ENCODE peak calls at places on chromosome 21, in nine cellular contexts. One of them, this sample, is unnamed.

GRCh38 chr21:41711416-41712023 is 55.3 kb downstream of the RIPK4 start:
- DNase-seq in RPMI8226: no peak
- DNase-seq in left cardiac atrium: no peak
- DNase-seq in NCI-H2081: no peak
- DNase-seq in lung: no peak
- DNase-seq in H54: no peak
- DNase-seq in RWPE1: no peak
- DNase-seq in sciatic nerve: no peak
- DNase-seq in G401: no peak
- DNase-seq in this sample: no peak

GRCh38 chr21:45572783-45573451 is 30.7 kb upstream of the SLC19A1 start:
- DNase-seq in sciatic nerve: peak
- DNase-seq in H54: no peak
- DNase-seq in G401: no peak
- DNase-seq in RPMI8226: no peak
- DNase-seq in left cardiac atrium: no peak
- DNase-seq in NCI-H2081: no peak
- DNase-seq in RWPE1: no peak
- DNase-seq in lung: no peak
- DNase-seq in this sample: no peak

GRCh38 chr21:31710586-31710985 is 21.3 kb downstream of the SCAF4 start:
- DNase-seq in G401: no peak
- DNase-seq in H54: no peak
- DNase-seq in lung: no peak
- DNase-seq in NCI-H2081: no peak
- DNase-seq in sciatic nerve: no peak
- DNase-seq in RWPE1: no peak
- DNase-seq in RPMI8226: no peak
- DNase-seq in left cardiac atrium: no peak
- DNase-seq in this sample: no peak

GRCh38 chr21:14901482-14901958 is 163.3 kb downstream of the NRIP1 start:
- DNase-seq in H54: no peak
- DNase-seq in RWPE1: peak
- DNase-seq in sciatic nerve: no peak
- DNase-seq in left cardiac atrium: no peak
- DNase-seq in RPMI8226: no peak
- DNase-seq in NCI-H2081: no peak
- DNase-seq in lung: no peak
- DNase-seq in G401: no peak
- DNase-seq in this sample: no peak

GRCh38 chr21:45332415-45332814 is 44.7 kb upstream of the POFUT2 start:
- DNase-seq in NCI-H2081: no peak
- DNase-seq in H54: no peak
- DNase-seq in sciatic nerve: peak
- DNase-seq in G401: no peak
- DNase-seq in left cardiac atrium: peak
- DNase-seq in lung: no peak
- DNase-seq in RPMI8226: no peak
- DNase-seq in RWPE1: no peak
- DNase-seq in this sample: no peak

GRCh38 chr21:37451446-37451845 is 84.9 kb downstream of the DYRK1A start:
- DNase-seq in RWPE1: no peak
- DNase-seq in sciatic nerve: no peak
- DNase-seq in RPMI8226: no peak
- DNase-seq in H54: no peak
- DNase-seq in lung: no peak
- DNase-seq in NCI-H2081: no peak
- DNase-seq in left cardiac atrium: no peak
- DNase-seq in G401: no peak
- DNase-seq in this sample: no peak

GRCh38 chr21:45255381-45256020 is 32.2 kb downstream of the POFUT2 start:
- DNase-seq in left cardiac atrium: no peak
- DNase-seq in sciatic nerve: no peak
- DNase-seq in G401: no peak
- DNase-seq in H54: peak
- DNase-seq in RPMI8226: peak
- DNase-seq in NCI-H2081: peak
- DNase-seq in lung: no peak
- DNase-seq in RWPE1: peak
- DNase-seq in this sample: no peak

GRCh38 chr21:44765231-44766013 is 36.2 kb downstream of the UBE2G2 start:
- DNase-seq in lung: no peak
- DNase-seq in left cardiac atrium: no peak
- DNase-seq in G401: no peak
- DNase-seq in RWPE1: peak
- DNase-seq in sciatic nerve: no peak
- DNase-seq in RPMI8226: peak
- DNase-seq in NCI-H2081: no peak
- DNase-seq in H54: no peak
- DNase-seq in this sample: no peak

GRCh38 chr21:28393279-28393678 is 599.4 kb downstream of the LTN1 start:
- DNase-seq in left cardiac atrium: no peak
- DNase-seq in sciatic nerve: no peak
- DNase-seq in H54: no peak
- DNase-seq in RWPE1: peak
- DNase-seq in NCI-H2081: peak
- DNase-seq in RPMI8226: peak
- DNase-seq in G401: no peak
- DNase-seq in lung: no peak
- DNase-seq in this sample: no peak

GRCh38 chr21:27570306-27570868 is 603.5 kb upstream of the ADAMTS5 start:
- DNase-seq in G401: no peak
- DNase-seq in sciatic nerve: peak
- DNase-seq in RWPE1: peak
- DNase-seq in left cardiac atrium: peak
- DNase-seq in RPMI8226: no peak
- DNase-seq in NCI-H2081: no peak
- DNase-seq in H54: peak
- DNase-seq in lung: peak
- DNase-seq in this sample: peak

GRCh38 chr21:43654806-43655489 is 4.3 kb downstream of the HSF2BP start:
- DNase-seq in G401: no peak
- DNase-seq in sciatic nerve: no peak
- DNase-seq in NCI-H2081: no peak
- DNase-seq in left cardiac atrium: no peak
- DNase-seq in RWPE1: no peak
- DNase-seq in RPMI8226: no peak
- DNase-seq in lung: no peak
- DNase-seq in H54: peak
- DNase-seq in this sample: no peak

GRCh38 chr21:14880922-14881321 is 183.9 kb downstream of the NRIP1 start:
- DNase-seq in NCI-H2081: no peak
- DNase-seq in left cardiac atrium: no peak
- DNase-seq in RPMI8226: no peak
- DNase-seq in RWPE1: peak
- DNase-seq in lung: no peak
- DNase-seq in sciatic nerve: no peak
- DNase-seq in H54: no peak
- DNase-seq in G401: no peak
- DNase-seq in this sample: peak

GRCh38 chr21:40291560-40291959 is 424.3 kb downstream of the PCP4 start:
- DNase-seq in left cardiac atrium: no peak
- DNase-seq in G401: no peak
- DNase-seq in NCI-H2081: no peak
- DNase-seq in lung: no peak
- DNase-seq in sciatic nerve: no peak
- DNase-seq in RPMI8226: no peak
- DNase-seq in RWPE1: no peak
- DNase-seq in H54: no peak
- DNase-seq in this sample: no peak

GRCh38 chr21:30577766-30578165 is 12.4 kb downstream of the KRTAP22-2 start:
- DNase-seq in RPMI8226: no peak
- DNase-seq in G401: no peak
- DNase-seq in NCI-H2081: no peak
- DNase-seq in left cardiac atrium: no peak
- DNase-seq in RWPE1: no peak
- DNase-seq in sciatic nerve: no peak
- DNase-seq in H54: no peak
- DNase-seq in lung: no peak
- DNase-seq in this sample: no peak

GRCh38 chr21:17795084-17796036 is 23.8 kb downstream of the C21orf91 start:
- DNase-seq in RWPE1: no peak
- DNase-seq in G401: no peak
- DNase-seq in left cardiac atrium: no peak
- DNase-seq in lung: no peak
- DNase-seq in NCI-H2081: no peak
- DNase-seq in H54: no peak
- DNase-seq in RPMI8226: no peak
- DNase-seq in sciatic nerve: no peak
- DNase-seq in this sample: no peak

GRCh38 chr21:38297193-38297592 is 40.4 kb downstream of the KCNJ15 start:
- DNase-seq in H54: no peak
- DNase-seq in left cardiac atrium: no peak
- DNase-seq in lung: no peak
- DNase-seq in RWPE1: no peak
- DNase-seq in sciatic nerve: no peak
- DNase-seq in G401: peak
- DNase-seq in NCI-H2081: no peak
- DNase-seq in RPMI8226: no peak
- DNase-seq in this sample: no peak

GRCh38 chr21:34702341-34702807 is 33.6 kb downstream of the CLIC6 start:
- DNase-seq in lung: peak
- DNase-seq in RPMI8226: no peak
- DNase-seq in left cardiac atrium: peak
- DNase-seq in NCI-H2081: no peak
- DNase-seq in RWPE1: peak
- DNase-seq in G401: no peak
- DNase-seq in sciatic nerve: no peak
- DNase-seq in H54: no peak
- DNase-seq in this sample: peak

GRCh38 chr21:39114871-39115658 is 68.2 kb downstream of the PSMG1 start:
- DNase-seq in left cardiac atrium: peak
- DNase-seq in G401: no peak
- DNase-seq in H54: peak
- DNase-seq in lung: no peak
- DNase-seq in RWPE1: no peak
- DNase-seq in NCI-H2081: no peak
- DNase-seq in sciatic nerve: no peak
- DNase-seq in RPMI8226: no peak
- DNase-seq in this sample: peak

GRCh38 chr21:31132574-31133242 is 94.4 kb upstream of the KRTAP19-8 start:
- DNase-seq in RWPE1: no peak
- DNase-seq in sciatic nerve: no peak
- DNase-seq in G401: no peak
- DNase-seq in H54: no peak
- DNase-seq in lung: no peak
- DNase-seq in RPMI8226: peak
- DNase-seq in NCI-H2081: no peak
- DNase-seq in left cardiac atrium: no peak
- DNase-seq in this sample: no peak

GRCh38 chr21:25831300-25831699 is 96.5 kb downstream of the GABPA start:
- DNase-seq in lung: no peak
- DNase-seq in RPMI8226: no peak
- DNase-seq in left cardiac atrium: no peak
- DNase-seq in NCI-H2081: no peak
- DNase-seq in sciatic nerve: no peak
- DNase-seq in RWPE1: no peak
- DNase-seq in G401: no peak
- DNase-seq in H54: peak
- DNase-seq in this sample: no peak

GRCh38 chr21:34335316-34335715 is 28.5 kb upstream of the KCNE2 start:
- DNase-seq in RPMI8226: no peak
- DNase-seq in lung: no peak
- DNase-seq in left cardiac atrium: no peak
- DNase-seq in NCI-H2081: peak
- DNase-seq in G401: no peak
- DNase-seq in H54: no peak
- DNase-seq in RWPE1: no peak
- DNase-seq in sciatic nerve: no peak
- DNase-seq in this sample: no peak

GRCh38 chr21:29168874-29169273 is 38.4 kb downstream of the MAP3K7CL start:
- DNase-seq in NCI-H2081: no peak
- DNase-seq in sciatic nerve: no peak
- DNase-seq in left cardiac atrium: no peak
- DNase-seq in G401: no peak
- DNase-seq in H54: no peak
- DNase-seq in RWPE1: peak
- DNase-seq in RPMI8226: no peak
- DNase-seq in lung: no peak
- DNase-seq in this sample: no peak

GRCh38 chr21:35475768-35476167 is 426.7 kb upstream of the RUNX1 start:
- DNase-seq in sciatic nerve: no peak
- DNase-seq in NCI-H2081: no peak
- DNase-seq in G401: no peak
- DNase-seq in lung: no peak
- DNase-seq in RWPE1: no peak
- DNase-seq in left cardiac atrium: no peak
- DNase-seq in RPMI8226: no peak
- DNase-seq in H54: no peak
- DNase-seq in this sample: peak

GRCh38 chr21:37389456-37389855 is 22.9 kb downstream of the DYRK1A start:
- DNase-seq in RPMI8226: no peak
- DNase-seq in NCI-H2081: no peak
- DNase-seq in RWPE1: no peak
- DNase-seq in H54: no peak
- DNase-seq in lung: no peak
- DNase-seq in left cardiac atrium: no peak
- DNase-seq in G401: no peak
- DNase-seq in sciatic nerve: no peak
- DNase-seq in this sample: no peak

This sample was measured in HTR-8/SVneo.